ENCODE peak calls at places on chromosomes 1 and 21, in four cellular contexts. K, E, L and G are unnamed samples.

GRCh38 chr1:235939488-235939775 is 72.7 kb upstream of the LYST start:
- DNase-seq in L (peak), K (no peak), E (no peak), G (no peak)

GRCh38 chr1:44801491-44802305 is 1.5 kb downstream of the PLK3 start:
- DNase-seq in L (peak), E (peak), K (no peak), G (no peak)

GRCh38 chr21:36203603-36203889 is 46.9 kb downstream of the DOP1B start:
- DNase-seq in L (peak), E (peak), K (peak), G (peak)

GRCh38 chr1:117061986-117062415 is 1.9 kb downstream of the TTF2 start:
- DNase-seq in E (no peak), K (peak), L (peak), G (peak)

GRCh38 chr1:213702703-213703102 is 285.1 kb upstream of the PROX1 start:
- DNase-seq in K (no peak), L (no peak), E (no peak), G (no peak)

GRCh38 chr1:154943649-154944421 is 7.3 kb upstream of the PMVK start:
- DNase-seq in L (peak), E (peak), K (no peak), G (no peak)

GRCh38 chr1:181251001-181251712 is 162.7 kb downstream of the IER5 start:
- DNase-seq in L (peak), K (no peak), E (peak), G (no peak)

GRCh38 chr1:78104322-78104721 is 58.6 kb downstream of the GIPC2 start:
- DNase-seq in E (peak), L (peak), K (no peak), G (no peak)

GRCh38 chr1:19212167-19212566 is 2.1 kb upstream of the UBR4 start:
- DNase-seq in K (no peak), E (no peak), L (no peak), G (no peak)

GRCh38 chr1:95017775-95018174 is 55.0 kb downstream of the ALG14 start:
- DNase-seq in K (no peak), E (no peak), L (no peak), G (no peak)

GRCh38 chr1:165674599-165674998 is 23.8 kb downstream of the ALDH9A1 start:
- DNase-seq in E (peak), K (no peak), L (no peak), G (no peak)

GRCh38 chr1:234969011-234969441 is 159.6 kb downstream of the TOMM20 start:
- DNase-seq in L (no peak), K (no peak), E (no peak), G (no peak)

GRCh38 chr1:84853743-84854721 is 39.0 kb downstream of the LPAR3 start:
- DNase-seq in L (peak), K (peak), E (peak), G (peak)

GRCh38 chr1:15501208-15502032 is 22.6 kb downstream of the CASP9 start:
- DNase-seq in E (peak), L (peak), K (no peak), G (no peak)

GRCh38 chr21:43703068-43703880 is 15.7 kb upstream of the PDXK start:
- DNase-seq in L (peak), E (no peak), K (no peak), G (no peak)

GRCh38 chr1:64043976-64044375 is 159.4 kb upstream of the UBE2U start:
- DNase-seq in E (no peak), K (no peak), L (peak), G (no peak)

GRCh38 chr21:46218906-46219590 is 9.5 kb downstream of the LSS start:
- DNase-seq in L (no peak), E (no peak), K (no peak), G (no peak)

GRCh38 chr1:153639280-153639679 is 5.4 kb downstream of the CHTOP start:
- DNase-seq in L (no peak), K (no peak), E (no peak), G (no peak)

GRCh38 chr1:225201447-225201846 is 226.4 kb downstream of the LBR start:
- DNase-seq in L (no peak), K (no peak), E (no peak), G (no peak)

GRCh38 chr1:165629848-165630628 is 996 bp upstream of the MGST3 start:
- DNase-seq in L (no peak), K (no peak), E (no peak), G (no peak)

GRCh38 chr1:32816676-32817158 is 441 bp downstream of the YARS1 start:
- DNase-seq in K (no peak), E (peak), L (peak), G (no peak)

GRCh38 chr1:170583186-170583585 is 51.2 kb downstream of the GORAB start:
- DNase-seq in K (no peak), L (no peak), E (no peak), G (no peak)

GRCh38 chr21:45875881-45876280 is 105.7 kb upstream of the COL6A1 start:
- DNase-seq in K (no peak), E (no peak), L (no peak), G (no peak)

GRCh38 chr21:45405819-45406762 is 1.1 kb downstream of the COL18A1 start:
- DNase-seq in K (no peak), L (peak), E (peak), G (no peak)

GRCh38 chr21:16239659-16240265 is 510.0 kb downstream of the USP25 start:
- DNase-seq in L (no peak), E (no peak), K (no peak), G (no peak)

GRCh38 chr1:8329439-8329838 is 11.5 kb downstream of the SLC45A1 start:
- DNase-seq in L (peak), K (no peak), E (no peak), G (no peak)

GRCh38 chr1:16718908-16719533 is 21.3 kb upstream of the RNU1-4 start:
- DNase-seq in L (no peak), E (peak), K (no peak), G (no peak)

GRCh38 chr1:15758953-15759661 is 512 bp downstream of the FBLIM1 start:
- DNase-seq in E (no peak), L (peak), K (no peak), G (no peak)

GRCh38 chr1:235642021-235642942 is 7.3 kb downstream of the GNG4 start:
- DNase-seq in E (peak), K (peak), L (peak), G (no peak)

GRCh38 chr1:7586031-7586941 is 184.8 kb upstream of the VAMP3 start:
- DNase-seq in L (no peak), K (no peak), E (no peak), G (no peak)

GRCh38 chr1:226627924-226628623 is 79.5 kb downstream of the STUM start:
- DNase-seq in E (no peak), K (no peak), L (no peak), G (no peak)

GRCh38 chr1:238136265-238136664 is 245.5 kb upstream of the ZP4 start:
- DNase-seq in E (no peak), L (no peak), K (no peak), G (no peak)

GRCh38 chr21:25515484-25516405 is 91.5 kb downstream of the MRPL39 start:
- DNase-seq in E (no peak), K (no peak), L (peak), G (no peak)

GRCh38 chr1:245587435-245588105 is 432.8 kb downstream of the KIF26B start:
- DNase-seq in E (no peak), K (no peak), L (no peak), G (no peak)